ENCODE peak calls at places on chromosomes 6 and 20, in six cellular contexts. V, T, A, Z, K and I are unnamed samples.

GRCh38 chr6:112145080-112145573 is 57.7 kb downstream of the FAM229B start:
- DNase-seq in K (no peak), T (no peak), A (no peak), Z (no peak), V (no peak), I (no peak)

GRCh38 chr6:24936641-24937317 is 1.0 kb upstream of the RIPOR2 start:
- DNase-seq in V (no peak), Z (peak; percentile 58), A (no peak), T (no peak), K (no peak), I (no peak)

GRCh38 chr20:17896771-17897369 is 71.7 kb downstream of the SNX5 start:
- DNase-seq in V (no peak), Z (no peak), T (no peak), K (no peak), A (no peak), I (no peak)

GRCh38 chr6:74087898-74088297 is 391.9 kb downstream of the CD109 start:
- DNase-seq in Z (peak; percentile 77), V (no peak), K (peak; percentile 6), A (no peak), T (no peak), I (peak; percentile 18)

GRCh38 chr6:145733770-145734169 is 1.6 kb downstream of the EPM2A start:
- DNase-seq in K (no peak), Z (peak; percentile 2), T (no peak), A (no peak), V (peak; percentile 43), I (peak; percentile 55)

GRCh38 chr20:37915800-37916570 is 13.1 kb downstream of the VSTM2L start:
- DNase-seq in V (no peak), Z (no peak), T (no peak), K (no peak), A (no peak), I (no peak)

GRCh38 chr6:31094389-31094881 is 17.9 kb downstream of the C6orf15 start:
- DNase-seq in Z (no peak), K (no peak), A (no peak), V (no peak), T (no peak), I (peak; percentile 18)

GRCh38 chr6:139531148-139531547 is 156.7 kb upstream of the CITED2 start:
- DNase-seq in K (no peak), T (no peak), A (no peak), V (peak; percentile 48), Z (peak; percentile 62), I (no peak)

GRCh38 chr6:143419526-143419925 is 31.0 kb downstream of the ADAT2 start:
- DNase-seq in T (no peak), A (no peak), K (no peak), Z (no peak), V (no peak), I (no peak)

DNA sequence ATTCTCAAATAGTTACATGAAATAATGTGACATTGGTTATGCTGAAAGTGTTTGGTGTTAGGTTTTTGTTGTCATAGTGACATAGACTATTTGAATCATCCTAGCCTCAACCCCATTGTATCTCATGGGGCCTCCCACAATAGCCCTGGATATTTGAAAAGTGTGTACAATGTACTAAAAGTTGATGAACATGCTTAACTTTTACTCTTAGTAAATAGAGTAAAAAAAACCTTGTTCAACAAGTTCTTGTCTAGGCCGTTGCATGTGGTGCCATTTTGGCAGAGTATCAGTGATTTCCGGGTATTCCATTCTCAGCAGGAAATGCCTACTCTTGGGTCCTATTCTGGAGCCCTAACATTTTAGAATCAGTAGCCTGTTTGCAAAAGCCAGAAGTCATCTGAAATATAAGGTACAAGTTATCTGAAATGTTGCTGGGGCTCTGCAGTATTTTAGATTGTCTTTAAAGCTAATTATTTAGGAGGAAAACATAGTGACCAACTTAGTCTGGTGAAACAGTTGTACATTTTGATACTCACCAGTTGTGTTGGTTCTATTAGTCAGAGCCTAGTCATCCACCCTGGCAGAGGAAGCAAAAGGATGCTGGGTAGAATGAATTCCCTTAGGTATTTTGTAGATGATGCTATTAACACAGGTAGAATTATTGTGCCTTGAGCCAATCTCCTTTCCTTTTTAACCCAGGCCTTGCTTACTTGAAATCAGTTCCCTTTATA is 82.8 kb downstream of the RTN4IP1 start:
- DNase-seq in A (no peak), T (no peak), V (no peak), K (peak; percentile 76), Z (peak; percentile 84), I (peak; percentile 76)
- TF ChIP-seq POLR2A in A (no peak), T (no peak), V (no peak), K (no peak), Z (no peak), I (no peak)

GRCh38 chr6:137883400-137883888 is 16.4 kb downstream of the TNFAIP3 start:
- DNase-seq in T (no peak), Z (peak; percentile 40), V (no peak), K (no peak), A (no peak), I (peak; percentile 81)
- TF ChIP-seq POLR2A in T (no peak), Z (no peak), V (no peak), K (no peak), A (no peak), I (no peak)

GRCh38 chr6:150069707-150070106 is 786 bp upstream of the ULBP3 start:
- DNase-seq in T (no peak), Z (no peak), V (no peak), A (no peak), K (no peak), I (no peak)

GRCh38 chr6:150070236-150070860 is 1.4 kb upstream of the ULBP3 start:
- DNase-seq in A (no peak), Z (no peak), K (no peak), V (no peak), T (no peak), I (no peak)

GRCh38 chr6:150072201-150072600 is 3.3 kb upstream of the ULBP3 start:
- DNase-seq in V (peak; percentile 12), T (peak; percentile 42), Z (peak; percentile 16), K (peak; percentile 90), A (peak; percentile 53), I (peak; percentile 76)

GRCh38 chr6:150068173-150068785 is 642 bp downstream of the ULBP3 start:
- DNase-seq in V (no peak), K (no peak), Z (no peak), A (no peak), T (no peak), I (no peak)

GRCh38 chr6:150068786-150069648 is at the start of gene ULBP3:
- DNase-seq in K (peak; percentile 89), V (peak; percentile 46), A (peak; percentile 68), Z (peak; percentile 93), T (peak; percentile 87), I (no peak)
- TF ChIP-seq POLR2A in K (peak; percentile 83), V (no peak), A (no peak), Z (peak; percentile 73), T (no peak), I (no peak)

GRCh38 chr20:1118336-1119127 is at the start of gene PSMF1:
- DNase-seq in K (peak; percentile 87), V (peak; percentile 98), Z (peak; percentile 86), A (peak; percentile 93), T (peak; percentile 96), I (peak; percentile 97)
- TF ChIP-seq POLR2A in K (peak; percentile 95), V (peak; percentile 94), Z (peak; percentile 56), A (no peak), T (no peak), I (peak; percentile 94)